ENCODE peak calls at places on chromosomes 11 and 22, in five cellular contexts. F is astrocyte of the spinal cord, M is HepG2, G is fibroblast of lung, W is cardiac fibroblast. C is an unnamed sample.

GRCh38 chr11:1455763-1456060 is 30.9 kb downstream of the MOB2 start:
- DNase-seq in F (no peak), G (no peak), W (no peak), M (no peak), C (no peak)

GRCh38 chr11:44977493-44977984 is 26.9 kb upstream of the TP53I11 start:
- DNase-seq in W (peak; percentile 68), F (no peak), M (no peak), G (peak; percentile 29), C (peak; percentile 9)

GRCh38 chr11:85762226-85762625 is 48.7 kb downstream of the SYTL2 start:
- DNase-seq in F (no peak), M (no peak), W (no peak), G (no peak), C (peak; percentile 4)

GRCh38 chr11:70810131-70810530 is 411.8 kb downstream of the CTTN start:
- DNase-seq in G (no peak), W (no peak), F (no peak), M (no peak), C (no peak)

GRCh38 chr11:76885390-76886097 is 24.8 kb downstream of the ACER3 start:
- DNase-seq in M (no peak), G (peak; percentile 79), F (peak; percentile 67), W (peak; percentile 77), C (peak; percentile 74)

GRCh38 chr22:32050678-32051515 is 7.8 kb downstream of the SLC5A1 start:
- DNase-seq in F (peak; percentile 84), W (peak; percentile 74), G (peak; percentile 90), M (peak; percentile 20), C (peak; percentile 99)

GRCh38 chr11:69301491-69302401 is 7.8 kb downstream of the MYEOV start:
- DNase-seq in M (peak; percentile 60), G (peak; percentile 91), W (no peak), F (peak; percentile 81), C (peak; percentile 84)

GRCh38 chr22:33812578-33812977 is 107.7 kb downstream of the LARGE1 start:
- DNase-seq in F (no peak), G (no peak), M (no peak), W (no peak), C (no peak)

GRCh38 chr11:117735350-117735977 is 61.6 kb downstream of the DSCAML1 start:
- DNase-seq in W (no peak), F (no peak), G (no peak), M (no peak), C (no peak)

GRCh38 chr22:46619830-46620501 is at the start of gene GRAMD4:
- DNase-seq in G (peak; percentile 35), F (peak; percentile 66), M (peak; percentile 18), W (no peak), C (no peak)

GRCh38 chr22:24106385-24107381 is 74.6 kb upstream of the SUSD2 start:
- DNase-seq in G (no peak), F (no peak), W (peak; percentile 13), M (no peak), C (no peak)

GRCh38 chr11:78823588-78823987 is 248.9 kb upstream of the NARS2 start:
- DNase-seq in W (peak; percentile 68), M (no peak), G (no peak), F (no peak), C (no peak)

GRCh38 chr22:37309221-37310074 is 27.1 kb downstream of the CYTH4 start:
- DNase-seq in F (no peak), G (no peak), W (no peak), M (no peak), C (no peak)

GRCh38 chr22:24455751-24456426 is 28.5 kb downstream of the ADORA2A start:
- DNase-seq in G (no peak), M (peak; percentile 47), F (no peak), W (peak; percentile 46), C (no peak)

GRCh38 chr11:94675239-94675638 is 92.9 kb upstream of the AMOTL1 start:
- DNase-seq in F (no peak), G (no peak), W (no peak), M (no peak), C (peak; percentile 87)

GRCh38 chr11:102421262-102421661 is 31.3 kb downstream of the TMEM123 start:
- DNase-seq in F (no peak), G (no peak), M (no peak), W (no peak), C (no peak)

GRCh38 chr11:78676026-78676557 is 101.4 kb upstream of the NARS2 start:
- DNase-seq in W (no peak), G (no peak), M (no peak), F (no peak), C (no peak)

GRCh38 chr11:75261902-75262361 is 21.4 kb downstream of the TPBGL start:
- DNase-seq in F (no peak), G (no peak), M (no peak), W (no peak), C (no peak)

GRCh38 chr11:12150831-12151382 is 40.5 kb downstream of the MICAL2 start:
- DNase-seq in M (no peak), G (peak; percentile 83), W (peak; percentile 55), F (peak; percentile 81), C (peak; percentile 53)

GRCh38 chr11:67248653-67249052 is 17.6 kb upstream of the GRK2 start:
- DNase-seq in F (no peak), W (peak; percentile 25), M (peak; percentile 40), G (peak; percentile 34), C (peak; percentile 96)

GRCh38 chr22:29738118-29738815 is 18.5 kb downstream of the CABP7 start:
- DNase-seq in G (no peak), W (no peak), F (no peak), M (no peak), C (no peak)

GRCh38 chr11:103958475-103959215 is 77.8 kb upstream of the DDI1 start:
- DNase-seq in W (no peak), M (no peak), F (no peak), G (no peak), C (no peak)

GRCh38 chr11:70141490-70142014 is 61.5 kb upstream of the FADD start:
- DNase-seq in M (no peak), G (peak; percentile 29), F (no peak), W (no peak), C (no peak)

GRCh38 chr22:24216541-24217209 is 28.2 kb downstream of the GGT5 start:
- DNase-seq in G (no peak), F (no peak), M (no peak), W (no peak), C (no peak)

GRCh38 chr11:34380696-34381095 is 22.9 kb upstream of the ABTB2 start:
- DNase-seq in W (no peak), F (peak; percentile 55), G (peak; percentile 66), M (peak; percentile 31), C (peak; percentile 88)

GRCh38 chr22:47092896-47093311 is 330.5 kb downstream of the TBC1D22A start:
- DNase-seq in F (peak; percentile 63), W (peak; percentile 80), M (no peak), G (peak; percentile 89), C (peak; percentile 16)

GRCh38 chr11:32043737-32044515 is 46.9 kb upstream of the RCN1 start:
- DNase-seq in M (no peak), G (peak; percentile 32), F (no peak), W (peak; percentile 37), C (no peak)

GRCh38 chr11:105609341-105609781 is 512 bp upstream of the GRIA4 start:
- DNase-seq in M (peak; percentile 8), F (peak; percentile 25), G (no peak), W (peak; percentile 6), C (peak; percentile 56)
- TF ChIP-seq CTCF in M (peak; percentile 21), F (peak; percentile 62), G (peak; percentile 51), W (peak; percentile 40), C (peak; percentile 73)

DNA sequence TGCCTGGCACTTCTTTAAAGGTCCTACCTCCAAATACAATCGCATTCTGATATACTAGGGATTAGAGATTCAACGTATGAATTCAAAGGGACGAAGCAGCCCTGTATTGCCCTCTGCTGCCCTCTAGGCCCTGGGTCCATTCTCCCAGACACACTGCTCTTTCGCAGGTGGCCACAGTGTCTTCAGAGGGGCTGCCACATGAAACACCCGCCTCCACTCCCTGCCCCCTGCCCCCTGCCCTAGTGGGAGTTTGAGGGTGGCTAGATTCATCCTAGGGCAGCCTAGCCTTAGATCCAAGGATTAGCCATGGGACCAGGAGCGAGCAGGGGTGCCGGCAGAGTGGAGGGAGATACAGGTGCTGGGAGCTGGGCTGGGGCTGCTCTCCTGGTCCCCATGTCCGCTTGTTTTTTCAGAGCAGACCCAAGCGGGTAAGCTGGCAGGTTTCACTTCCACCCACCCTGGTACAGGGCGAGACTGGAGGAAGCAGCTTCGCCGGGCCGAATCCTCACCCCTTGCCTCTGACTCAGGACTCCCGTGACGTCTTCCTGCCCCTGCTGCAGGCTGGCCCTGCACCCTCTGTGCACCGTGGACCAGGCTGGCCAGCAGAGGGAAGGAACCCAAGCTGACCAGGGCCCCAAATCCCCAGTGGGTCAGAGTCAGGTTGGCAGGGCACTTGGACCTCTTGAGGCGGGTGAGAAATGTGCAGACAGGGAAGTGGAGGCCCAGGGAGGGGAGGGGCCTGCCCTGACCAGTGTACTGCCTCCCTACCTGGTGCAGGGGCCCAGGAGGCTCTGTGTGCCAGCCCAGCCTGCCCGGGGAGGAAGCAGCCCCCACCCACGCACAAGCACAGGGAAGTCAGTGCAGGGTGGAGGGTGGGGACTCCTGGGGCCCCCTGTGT is 28.4 kb upstream of the HMOX1 start:
- DNase-seq in G (peak; percentile 39), W (no peak), F (no peak), M (peak; percentile 45), C (no peak)
- H3K4me3 ChIP-seq in G (no peak overlapping the region), W (no peak overlapping the region), F (no peak overlapping the region), M (peak overlapping the region; percentile 80), C (no peak overlapping the region)

GRCh38 chr11:96054870-96055705 is 131.2 kb upstream of the MTMR2 start:
- DNase-seq in M (peak; percentile 44), F (peak; percentile 70), W (peak; percentile 73), G (peak; percentile 60), C (peak; percentile 59)
- TF ChIP-seq CTCF in M (peak; percentile 65), F (peak; percentile 59), W (peak; percentile 56), G (peak; percentile 69), C (peak; percentile 61)

GRCh38 chr11:64317325-64317960 is at the start of gene TRMT112:
- DNase-seq in M (peak; percentile 99), W (peak; percentile 99), G (peak; percentile 99), F (peak; percentile 97), C (peak; percentile 100)

GRCh38 chr11:64312947-64313346 is 4.4 kb downstream of the TRMT112 start:
- DNase-seq in G (no peak), M (no peak), W (no peak), F (no peak), C (no peak)

GRCh38 chr11:64313491-64314145 is 3.7 kb downstream of the TRMT112 start:
- DNase-seq in G (no peak), F (no peak), M (no peak), W (peak; percentile 60), C (no peak)

GRCh38 chr11:64314805-64315561 is 2.4 kb downstream of the TRMT112 start:
- DNase-seq in W (no peak), F (no peak), G (no peak), M (no peak), C (no peak)

DNA sequence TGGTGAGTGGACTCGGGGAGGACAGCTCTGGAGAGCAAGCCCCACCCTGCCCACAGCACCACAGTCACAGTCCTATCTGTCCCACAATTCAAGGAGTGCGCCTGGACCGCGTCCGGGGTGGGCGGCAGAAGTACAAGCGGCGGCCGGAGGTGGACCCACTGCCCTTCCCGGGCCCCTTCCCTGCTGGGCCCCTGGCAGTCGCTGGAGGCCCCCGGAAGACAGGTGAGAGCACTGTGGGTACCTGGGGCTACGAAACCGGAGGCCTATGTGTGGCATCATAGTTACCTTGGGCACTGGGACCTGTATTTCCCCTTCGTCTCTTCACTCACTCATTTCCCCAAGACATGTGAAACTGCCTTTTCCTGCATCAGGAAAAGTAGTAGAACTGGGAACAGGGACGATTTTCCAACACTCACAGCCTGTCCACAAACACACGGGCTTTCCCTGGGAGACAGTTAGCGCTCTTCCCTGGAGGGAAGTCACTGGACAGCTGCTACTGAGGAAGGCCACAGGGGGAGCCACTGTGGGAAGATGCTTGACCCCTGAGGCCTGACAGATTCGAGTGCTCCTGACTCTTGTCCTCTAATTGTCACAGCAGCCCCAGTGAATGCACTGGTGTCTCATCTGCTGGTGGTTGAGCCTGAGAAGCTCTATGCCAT is 3.1 kb downstream of the TRMT112 start:
- DNase-seq in W (no peak), F (no peak), M (no peak), G (no peak), C (no peak)
- H3K4me3 ChIP-seq in W (peak overlapping the region; percentile 28), F (no peak overlapping the region), M (no peak overlapping the region), G (peak overlapping the region; percentile 27), C (no peak overlapping the region)